ENCODE peak calls at places on chromosomes 12 and 14, in eight cellular contexts. W, D, Q, S, E, B, L and R are unnamed samples.
A peak's percentile ranks its signal among the peaks of the same experiment; 100 is the strongest.

GRCh38 chr14:20986811-20987210 is 3.0 kb upstream of the METTL17 start:
- DNase-seq in W (peak; percentile 94), D (no peak), Q (peak; percentile 54), S (peak; percentile 99), E (no peak), B (no peak), L (no peak), R (peak; percentile 90)

GRCh38 chr12:55072093-55072492 is 52.3 kb downstream of the NEUROD4 start:
- DNase-seq in W (no peak), D (peak; percentile 63), Q (peak; percentile 61), S (peak; percentile 63), E (peak; percentile 75), B (peak; percentile 61), L (peak; percentile 42), R (peak; percentile 29)

GRCh38 chr12:123150804-123151678 is at the start of gene PITPNM2:
- DNase-seq in W (no peak), D (peak; percentile 78), Q (peak; percentile 47), S (peak; percentile 71), E (peak; percentile 63), B (peak; percentile 67), L (peak; percentile 68), R (no peak)

GRCh38 chr14:79056879-79057278 is 886.7 kb downstream of the NRXN3 start:
- DNase-seq in W (peak; percentile 81), D (no peak), Q (no peak), S (no peak), E (no peak), B (no peak), L (no peak), R (no peak)

GRCh38 chr14:80609055-80609454 is 332.5 kb downstream of the CEP128 start:
- DNase-seq in W (no peak), D (no peak), Q (no peak), S (no peak), E (no peak), B (no peak), L (no peak), R (no peak)

GRCh38 chr12:182381-182883 is 31.5 kb downstream of the SLC6A12 start:
- DNase-seq in W (peak; percentile 34), D (no peak), Q (no peak), S (peak; percentile 70), E (no peak), B (no peak), L (no peak), R (peak; percentile 61)

GRCh38 chr12:49730568-49731101 is 10.7 kb upstream of the TMBIM6 start:
- DNase-seq in W (no peak), D (no peak), Q (peak; percentile 44), S (peak; percentile 59), E (no peak), B (no peak), L (no peak), R (no peak)

GRCh38 chr14:72715215-72715909 is 178.5 kb downstream of the DPF3 start:
- DNase-seq in W (no peak), D (no peak), Q (no peak), S (no peak), E (no peak), B (no peak), L (no peak), R (no peak)

GRCh38 chr12:69069479-69069878 is 136.5 kb upstream of the CPM start:
- DNase-seq in W (no peak), D (no peak), Q (no peak), S (no peak), E (no peak), B (no peak), L (no peak), R (no peak)

GRCh38 chr12:53145383-53145782 is 35.1 kb upstream of the ZNF740 start:
- DNase-seq in W (no peak), D (no peak), Q (no peak), S (peak; percentile 14), E (no peak), B (no peak), L (no peak), R (no peak)

GRCh38 chr14:90107789-90108188 is 46.0 kb downstream of the KCNK13 start:
- DNase-seq in W (no peak), D (no peak), Q (no peak), S (no peak), E (no peak), B (no peak), L (no peak), R (no peak)

GRCh38 chr12:12432373-12432772 is 75.5 kb downstream of the BORCS5 start:
- DNase-seq in W (no peak), D (no peak), Q (no peak), S (peak; percentile 89), E (no peak), B (no peak), L (no peak), R (peak; percentile 50)

GRCh38 chr12:121926874-121927706 is 8.7 kb downstream of the CFAP251 start:
- DNase-seq in W (no peak), D (no peak), Q (no peak), S (no peak), E (no peak), B (no peak), L (peak; percentile 30), R (no peak)

GRCh38 chr14:53619625-53620324 is 336.9 kb downstream of the BMP4 start:
- DNase-seq in W (peak; percentile 18), D (no peak), Q (no peak), S (peak; percentile 34), E (no peak), B (no peak), L (no peak), R (no peak)

GRCh38 chr12:8948711-8949524 is 527 bp downstream of the M6PR start:
- DNase-seq in W (peak; percentile 10), D (peak; percentile 19), Q (no peak), S (peak; percentile 70), E (no peak), B (no peak), L (peak; percentile 24), R (peak; percentile 32)

GRCh38 chr12:131799828-131800593 is 28.2 kb upstream of the MMP17 start:
- DNase-seq in W (no peak), D (no peak), Q (no peak), S (no peak), E (no peak), B (no peak), L (no peak), R (no peak)

GRCh38 chr12:3670083-3670620 is 82.8 kb downstream of the CRACR2A start:
- DNase-seq in W (no peak), D (no peak), Q (no peak), S (peak; percentile 47), E (no peak), B (no peak), L (no peak), R (peak; percentile 67)

GRCh38 chr12:2268478-2269286 is 215.9 kb downstream of the CACNA1C start:
- DNase-seq in W (peak; percentile 69), D (no peak), Q (no peak), S (peak; percentile 28), E (no peak), B (no peak), L (no peak), R (peak; percentile 61)